ENCODE peak calls at places on chromosomes 3 and 15, in eight cellular contexts. F is BJ; Y is testis; S is GOT3; H is lower lobe of right lung; Q is T47D; C is ELR; R is activated T-cell treated with anti-CD3 and anti-CD28 coated beads, Interleukin-2, amount 50 U/mL, for 72 hours. U is an unnamed sample.
A peak's percentile ranks its signal among the peaks of the same experiment; 100 is the strongest.

GRCh38 chr15:101318147-101318809 is 23.2 kb upstream of the SNRPA1 start:
- DNase-seq in F (no peak), Y (no peak), S (no peak), H (no peak), Q (peak; percentile 26), C (no peak), R (no peak), U (no peak)

GRCh38 chr3:13018039-13018431 is 55.2 kb downstream of the IQSEC1 start:
- DNase-seq in F (no peak), Y (peak; percentile 46), S (no peak), H (peak; percentile 59), Q (no peak), C (no peak), R (no peak), U (no peak)

GRCh38 chr3:53671192-53672021 is 174.8 kb downstream of the CHDH start:
- DNase-seq in F (no peak), Y (no peak), S (no peak), H (no peak), Q (peak; percentile 5), C (no peak), R (no peak), U (no peak)

GRCh38 chr3:127794972-127795371 is 27.3 kb downstream of the MGLL start:
- DNase-seq in F (no peak), Y (no peak), S (no peak), H (no peak), Q (no peak), C (no peak), R (no peak), U (no peak)

GRCh38 chr15:25830844-25831443 is 32.2 kb downstream of the ATP10A start:
- DNase-seq in F (peak; percentile 95), Y (peak; percentile 24), S (no peak), H (no peak), Q (no peak), C (peak; percentile 2), R (no peak), U (peak; percentile 86)

GRCh38 chr3:194748229-194748628 is 62.5 kb downstream of the FAM43A start:
- DNase-seq in F (no peak), Y (no peak), S (no peak), H (no peak), Q (no peak), C (no peak), R (no peak), U (no peak)

GRCh38 chr15:98755138-98755537 is 106.8 kb downstream of the IGF1R start:
- DNase-seq in F (no peak), Y (no peak), S (no peak), H (no peak), Q (no peak), C (peak; percentile 6), R (no peak), U (no peak)

GRCh38 chr3:20037255-20037996 is 2.8 kb upstream of the KAT2B start:
- DNase-seq in F (no peak), Y (no peak), S (no peak), H (no peak), Q (no peak), C (no peak), R (no peak), U (no peak)

GRCh38 chr3:95289295-95289694 is 1226.4 kb downstream of the NSUN3 start:
- DNase-seq in F (no peak), Y (no peak), S (no peak), H (no peak), Q (no peak), C (no peak), R (no peak), U (no peak)

GRCh38 chr3:178082508-178082907 is 453.7 kb upstream of the KCNMB2 start:
- DNase-seq in F (no peak), Y (no peak), S (no peak), H (no peak), Q (peak; percentile 34), C (no peak), R (no peak), U (no peak)

GRCh38 chr15:39054128-39054732 is 489.6 kb upstream of the RASGRP1 start:
- DNase-seq in F (no peak), Y (no peak), S (no peak), H (no peak), Q (no peak), C (no peak), R (no peak), U (no peak)

U was measured in AG09319.